ENCODE peak calls at places on chromosomes 1 and 21, in five cellular contexts. S is stimulated activated CD4-positive, alpha-beta T cell treated with anti-CD3 and anti-CD28 coated beads, Interleukin-2, amount 100 ng/mL, for 4 hours; H is NCI-H510A; B is fibroblast of pulmonary artery; T is activated CD4-positive, alpha-beta T cell treated with anti-CD3 and anti-CD28 coated beads, Interleukin-2, amount 50 U/mL, for 4 hours. L is an unnamed sample.

GRCh38 chr1:28190996-28191645 is 14.6 kb upstream of the PTAFR start:
- DNase-seq in S (no peak), H (no peak), B (peak), T (no peak), L (no peak)

GRCh38 chr1:45340816-45341215 is 576 bp upstream of the MUTYH start:
- DNase-seq in S (no peak), H (no peak), B (peak), T (no peak), L (no peak)

GRCh38 chr1:12513176-12513575 is 104.8 kb downstream of the DHRS3 start:
- DNase-seq in S (no peak), H (no peak), B (no peak), T (no peak), L (no peak)

GRCh38 chr1:229645296-229646050 is 19.4 kb downstream of the URB2 start:
- DNase-seq in S (no peak), H (no peak), B (no peak), T (no peak), L (no peak)

GRCh38 chr1:108502624-108503023 is 52.5 kb downstream of the NBPF6 start:
- DNase-seq in S (no peak), H (no peak), B (no peak), T (no peak), L (no peak)

GRCh38 chr21:44738621-44739020 is 27.2 kb upstream of the TSPEAR start:
- DNase-seq in S (no peak), H (no peak), B (no peak), T (no peak), L (no peak)

GRCh38 chr1:9356021-9356420 is 63.3 kb downstream of the SPSB1 start:
- DNase-seq in S (no peak), H (no peak), B (no peak), T (no peak), L (no peak)

GRCh38 chr1:145983959-145984830 is 12.2 kb downstream of the TXNIP start:
- DNase-seq in S (no peak), H (no peak), B (no peak), T (no peak), L (no peak)

GRCh38 chr1:167344605-167345385 is 124.1 kb downstream of the POU2F1 start:
- DNase-seq in S (no peak), H (no peak), B (no peak), T (no peak), L (no peak)

GRCh38 chr1:9655127-9655723 is 3.7 kb downstream of the PIK3CD start:
- DNase-seq in S (peak), H (no peak), B (no peak), T (peak), L (no peak)

GRCh38 chr1:179241716-179242115 is 12.2 kb upstream of the ABL2 start:
- DNase-seq in S (no peak), H (no peak), B (no peak), T (no peak), L (no peak)

GRCh38 chr1:16109571-16109970 is 36.1 kb upstream of the FAM131C start:
- DNase-seq in S (no peak), H (no peak), B (no peak), T (no peak), L (no peak)

GRCh38 chr1:98253145-98253544 is 332.3 kb upstream of the DPYD start:
- DNase-seq in S (no peak), H (no peak), B (no peak), T (no peak), L (no peak)

GRCh38 chr1:78491311-78492071 is 717 bp downstream of the PTGFR start:
- DNase-seq in S (no peak), H (peak), B (peak), T (no peak), L (peak)

GRCh38 chr1:227673441-227673840 is 61.7 kb downstream of the JMJD4 start:
- DNase-seq in S (no peak), H (no peak), B (no peak), T (no peak), L (no peak)

GRCh38 chr1:111204211-111204883 is 3.9 kb upstream of the DENND2D start:
- DNase-seq in S (peak), H (peak), B (no peak), T (peak), L (peak)

GRCh38 chr1:113041569-113042335 is 31.2 kb upstream of the LRIG2 start:
- DNase-seq in S (no peak), H (no peak), B (no peak), T (no peak), L (no peak)

GRCh38 chr1:183596500-183596899 is 6.2 kb upstream of the NCF2 start:
- DNase-seq in S (no peak), H (no peak), B (no peak), T (no peak), L (no peak)

GRCh38 chr1:245067257-245067656 is 87.5 kb upstream of the KIF26B start:
- DNase-seq in S (no peak), H (no peak), B (no peak), T (no peak), L (no peak)

GRCh38 chr21:46559291-46559983 is 45.4 kb downstream of the S100B start:
- DNase-seq in S (peak), H (no peak), B (no peak), T (peak), L (no peak)

GRCh38 chr21:14114251-14114650 is 96.5 kb downstream of the LIPI start:
- DNase-seq in S (no peak), H (peak), B (no peak), T (no peak), L (peak)

GRCh38 chr1:2275796-2276536 is 47.8 kb downstream of the SKI start:
- DNase-seq in S (no peak), H (peak), B (peak), T (no peak), L (no peak)

GRCh38 chr21:33698088-33698487 is 55.8 kb downstream of the ITSN1 start:
- DNase-seq in S (no peak), H (no peak), B (no peak), T (no peak), L (no peak)

GRCh38 chr1:204564835-204565234 is 48.6 kb downstream of the MDM4 start:
- DNase-seq in S (no peak), H (no peak), B (no peak), T (no peak), L (no peak)

GRCh38 chr1:28560886-28561285 is 8.0 kb downstream of the TRNAU1AP start:
- DNase-seq in S (no peak), H (no peak), B (no peak), T (no peak), L (peak)

GRCh38 chr1:46687095-46687659 is 15.5 kb downstream of the TEX38 start:
- DNase-seq in S (no peak), H (no peak), B (peak), T (no peak), L (no peak)

GRCh38 chr1:227739636-227740035 is 4.4 kb downstream of the SNAP47 start:
- DNase-seq in S (no peak), H (no peak), B (no peak), T (no peak), L (no peak)

GRCh38 chr21:35921471-35921870 is 138.9 kb downstream of the SETD4 start:
- DNase-seq in S (no peak), H (no peak), B (no peak), T (no peak), L (no peak)

GRCh38 chr1:109634771-109635750 is 15.4 kb downstream of the AMPD2 start:
- DNase-seq in S (no peak), H (no peak), B (no peak), T (no peak), L (no peak)

GRCh38 chr1:170560681-170561285 is 28.8 kb downstream of the GORAB start:
- DNase-seq in S (no peak), H (no peak), B (no peak), T (no peak), L (no peak)

GRCh38 chr21:38438476-38438893 is 59.8 kb downstream of the ERG start:
- DNase-seq in S (no peak), H (no peak), B (peak), T (no peak), L (no peak)